ENCODE peak calls at places on chromosomes 6 and 20, in six cellular contexts. O, U, S, Y, B and V are unnamed samples.

GRCh38 chr6:135784493-135784892 is 67.0 kb upstream of the PDE7B start:
- DNase-seq in S (no peak), O (no peak), B (no peak), U (no peak), Y (no peak), V (no peak)

GRCh38 chr20:17825949-17826843 is 126.4 kb downstream of the BANF2 start:
- DNase-seq in Y (no peak), S (peak), U (no peak), O (peak), B (no peak), V (no peak)

GRCh38 chr20:4195499-4195898 is 180.1 kb upstream of the RNF24 start:
- DNase-seq in B (no peak), U (peak), O (no peak), S (no peak), Y (no peak), V (peak)

GRCh38 chr6:35411066-35411465 is 41.1 kb upstream of the FANCE start:
- DNase-seq in U (no peak), O (no peak), S (no peak), Y (no peak), B (no peak), V (no peak)

GRCh38 chr6:168265827-168266815 is 53.5 kb downstream of the DACT2 start:
- DNase-seq in O (no peak), B (no peak), U (no peak), S (no peak), Y (no peak), V (no peak)

GRCh38 chr6:46612645-46613044 is 40.0 kb downstream of the CYP39A1 start:
- DNase-seq in O (no peak), Y (no peak), S (no peak), U (no peak), B (no peak), V (no peak)

GRCh38 chr6:80477591-80478370 is 371.3 kb downstream of the BCKDHB start:
- DNase-seq in B (peak), Y (no peak), O (no peak), S (no peak), U (no peak), V (no peak)

GRCh38 chr6:70390067-70390466 is 23.2 kb upstream of the FAM135A start:
- DNase-seq in U (no peak), S (no peak), B (no peak), Y (no peak), O (no peak), V (no peak)

GRCh38 chr20:14234666-14235295 is 102.6 kb downstream of the FLRT3 start:
- DNase-seq in O (no peak), Y (no peak), S (no peak), U (peak), B (no peak), V (no peak)

GRCh38 chr6:39056681-39057080 is 8.1 kb downstream of the GLP1R start:
- DNase-seq in S (no peak), Y (no peak), O (no peak), B (no peak), U (no peak), V (no peak)

GRCh38 chr6:145898376-145898775 is 65.8 kb downstream of the SHPRH start:
- DNase-seq in U (peak), B (no peak), O (no peak), Y (no peak), S (no peak), V (no peak)

GRCh38 chr20:21719592-21720214 is 14.2 kb downstream of the PAX1 start:
- DNase-seq in O (peak), U (peak), S (no peak), Y (no peak), B (peak), V (no peak)

GRCh38 chr6:52371656-52372151 is 9.8 kb downstream of the PAQR8 start:
- DNase-seq in S (no peak), Y (no peak), U (peak), B (no peak), O (no peak), V (no peak)

GRCh38 chr20:22974354-22974753 is 60.8 kb upstream of the SSTR4 start:
- DNase-seq in B (no peak), Y (no peak), S (no peak), U (peak), O (no peak), V (no peak)

GRCh38 chr6:28985396-28986164 is 19.5 kb downstream of the ZNF311 start:
- DNase-seq in U (peak), Y (peak), S (no peak), O (no peak), B (peak), V (no peak)

GRCh38 chr6:11700118-11700718 is 78.4 kb downstream of the ADTRP start:
- DNase-seq in S (no peak), U (peak), Y (no peak), O (no peak), B (no peak), V (no peak)

GRCh38 chr20:48180039-48180438 is 394.8 kb upstream of the SULF2 start:
- DNase-seq in S (no peak), Y (no peak), B (no peak), U (peak), O (no peak), V (no peak)

GRCh38 chr6:38179794-38180430 is 360.4 kb downstream of the ZFAND3 start:
- DNase-seq in U (no peak), O (no peak), B (no peak), S (no peak), Y (no peak), V (no peak)

GRCh38 chr20:58981564-58982364 is 708 bp downstream of the NELFCD start:
- DNase-seq in S (no peak), B (no peak), Y (peak), O (no peak), U (peak), V (no peak)

GRCh38 chr6:9647599-9647998 is 767.3 kb downstream of the TFAP2A start:
- DNase-seq in B (no peak), S (no peak), O (no peak), U (no peak), Y (no peak), V (no peak)

GRCh38 chr6:164129218-164129617 is 714.7 kb downstream of the QKI start:
- DNase-seq in B (no peak), O (no peak), Y (no peak), S (no peak), U (no peak), V (no peak)

GRCh38 chr6:83097204-83097603 is 29.7 kb downstream of the DOP1A start:
- DNase-seq in O (no peak), B (no peak), S (no peak), Y (no peak), U (no peak), V (no peak)

GRCh38 chr6:104527761-104528415 is 331.8 kb downstream of the HACE1 start:
- DNase-seq in B (no peak), Y (no peak), O (no peak), U (peak), S (no peak), V (no peak)

GRCh38 chr20:36493013-36493800 is 48.1 kb upstream of the MYL9 start:
- DNase-seq in Y (no peak), O (no peak), U (no peak), B (no peak), S (no peak), V (no peak)

GRCh38 chr6:140812636-140813035 is 1320.1 kb upstream of the GJE1 start:
- DNase-seq in B (no peak), Y (no peak), U (peak), O (no peak), S (no peak), V (no peak)

GRCh38 chr6:51273228-51273961 is 454.7 kb downstream of the TFAP2B start:
- DNase-seq in S (no peak), Y (no peak), O (no peak), U (no peak), B (no peak), V (no peak)

GRCh38 chr6:132007474-132008190 is 56.5 kb upstream of the CCN2 start:
- DNase-seq in O (no peak), S (no peak), B (no peak), U (peak), Y (no peak), V (no peak)

GRCh38 chr6:169864148-169865030 is 113.0 kb downstream of the ERMARD start:
- DNase-seq in S (no peak), O (no peak), B (no peak), U (peak), Y (no peak), V (no peak)

GRCh38 chr20:47125553-47126373 is 230.7 kb downstream of the ZMYND8 start:
- DNase-seq in U (peak), S (no peak), B (no peak), O (no peak), Y (no peak), V (no peak)

GRCh38 chr6:146857180-146857959 is 258.6 kb downstream of the ADGB start:
- DNase-seq in S (peak), U (peak), Y (peak), B (peak), O (peak), V (no peak)

GRCh38 chr6:139829557-139829956 is 455.1 kb upstream of the CITED2 start:
- DNase-seq in B (no peak), S (no peak), U (no peak), O (no peak), Y (no peak), V (no peak)

GRCh38 chr20:5528719-5529256 is 212.0 kb upstream of the PROKR2 start:
- DNase-seq in Y (peak), U (peak), B (peak), O (peak), S (peak), V (no peak)

GRCh38 chr20:5529331-5530142 is 212.8 kb upstream of the PROKR2 start:
- DNase-seq in Y (peak), O (peak), B (peak), U (peak), S (peak), V (no peak)

GRCh38 chr20:5526516-5526915 is 209.8 kb upstream of the PROKR2 start:
- DNase-seq in B (no peak), U (peak), Y (no peak), S (no peak), O (no peak), V (no peak)

GRCh38 chr20:5522422-5522821 is 205.7 kb upstream of the PROKR2 start:
- DNase-seq in Y (no peak), B (no peak), S (no peak), O (no peak), U (no peak), V (no peak)

DNA sequence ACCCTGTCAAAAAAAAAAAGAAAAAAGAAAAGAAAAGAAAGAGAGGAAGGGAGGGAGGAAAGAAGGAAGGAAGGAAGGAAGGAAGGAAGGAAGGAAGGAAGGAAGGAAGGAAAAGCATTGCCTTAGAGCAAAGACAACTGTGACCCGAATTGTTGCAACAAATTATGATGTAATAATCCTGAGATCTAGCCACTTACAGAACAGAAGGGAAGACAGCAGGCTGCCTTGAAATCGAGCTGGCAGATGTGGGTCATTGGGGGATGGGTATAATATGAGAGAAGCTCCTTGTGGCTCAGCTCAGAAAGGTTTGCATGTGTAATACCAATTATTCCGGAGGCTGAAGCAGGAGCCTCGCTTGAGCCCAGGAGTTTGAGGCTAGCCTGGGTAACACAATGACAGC is 208.1 kb upstream of the PROKR2 start:
- DNase-seq in B (no peak), O (no peak), S (no peak), Y (no peak), U (no peak), V (no peak)
- TF ChIP-seq CTCF in B (no peak), O (no peak), S (no peak), Y (no peak), U (no peak), V (no peak)

DNA sequence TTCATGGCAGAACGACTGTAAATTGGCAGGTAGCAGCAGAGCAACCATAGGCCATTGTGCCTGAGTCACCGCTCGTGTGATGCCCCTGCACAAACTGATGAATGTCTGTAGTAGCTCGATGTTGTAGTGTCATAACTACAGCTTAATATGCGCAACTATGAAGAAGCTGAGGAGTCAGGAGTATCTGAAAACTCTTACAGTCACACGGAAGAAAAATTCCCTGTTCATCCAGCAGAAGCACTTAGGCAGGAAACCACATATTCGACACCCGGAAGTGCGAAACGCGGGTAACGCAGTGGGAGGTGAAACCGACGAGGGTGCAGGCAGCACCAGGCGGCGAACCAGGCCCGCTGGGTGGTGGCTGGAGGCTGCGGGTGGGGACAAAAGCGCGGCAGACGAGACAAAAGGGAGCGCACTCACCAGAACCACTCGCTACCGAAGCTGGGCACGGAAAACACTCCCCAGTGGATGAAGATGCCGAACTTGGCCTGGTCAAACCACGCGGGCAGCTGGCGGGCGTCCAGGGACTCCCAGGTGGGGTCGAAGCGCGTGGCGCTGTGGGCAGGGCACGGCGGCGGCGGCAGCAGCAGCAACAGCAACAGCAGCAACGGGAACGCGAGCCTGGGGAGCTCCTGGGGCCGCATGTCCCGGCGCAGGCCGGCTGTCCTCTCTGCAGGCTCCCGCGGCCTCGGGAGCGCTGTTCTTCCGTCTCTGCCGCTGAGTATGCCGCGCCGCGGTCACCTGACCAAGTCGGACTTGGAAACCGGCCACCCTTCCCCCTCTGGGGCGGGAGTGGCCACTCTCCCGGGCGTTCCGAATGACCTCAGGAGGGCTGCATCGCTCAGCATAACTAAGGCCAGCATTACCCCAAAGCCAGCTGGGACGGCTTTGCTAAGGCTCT is at the start of gene FUCA2:
- DNase-seq in Y (peak), U (peak), O (peak), B (peak), S (peak), V (peak)
- TF ChIP-seq CTCF in Y (no peak), U (no peak), O (no peak), B (no peak), S (no peak), V (peak)

GRCh38 chr6:31158863-31159855 is 770 bp downstream of the TCF19 start:
- DNase-seq in O (no peak), Y (no peak), B (no peak), U (peak), S (no peak), V (no peak)
- TF ChIP-seq CTCF in O (peak), Y (no peak), B (no peak), U (no peak), S (no peak), V (peak)

GRCh38 chr6:921400-921799 is 228.5 kb upstream of the EXOC2 start:
- DNase-seq in S (no peak), U (no peak), B (no peak), Y (no peak), O (no peak), V (no peak)

GRCh38 chr6:920512-920911 is 227.6 kb upstream of the EXOC2 start:
- DNase-seq in Y (no peak), U (no peak), O (no peak), S (no peak), B (no peak), V (no peak)

GRCh38 chr6:917939-918338 is 225.0 kb upstream of the EXOC2 start:
- DNase-seq in S (no peak), O (no peak), U (no peak), Y (no peak), B (no peak), V (no peak)

GRCh38 chr6:917296-917695 is 224.4 kb upstream of the EXOC2 start:
- DNase-seq in B (no peak), S (no peak), O (no peak), U (no peak), Y (no peak), V (no peak)

GRCh38 chr6:919499-919898 is 226.6 kb upstream of the EXOC2 start:
- DNase-seq in U (no peak), O (no peak), S (no peak), Y (no peak), B (no peak), V (no peak)
- TF ChIP-seq CTCF in U (no peak), O (no peak), S (no peak), Y (no peak), B (no peak), V (no peak)